ENCODE peak calls at places on chromosomes 11 and 22, in five cellular contexts. One of them, this sample, is unnamed.

GRCh38 chr22:35575116-35575748 is 34.6 kb downstream of the RASD2 start:
- DNase-seq in GM23338: no peak
- DNase-seq in thoracic aorta: no peak
- DNase-seq in PC-9: no peak
- DNase-seq in fibroblast of villous mesenchyme: no peak
- DNase-seq in this sample: no peak

GRCh38 chr11:12201016-12201985 is 90.9 kb downstream of the MICAL2 start:
- DNase-seq in thoracic aorta: peak
- DNase-seq in fibroblast of villous mesenchyme: peak
- DNase-seq in PC-9: no peak
- DNase-seq in GM23338: no peak
- DNase-seq in this sample: peak

GRCh38 chr11:90178751-90179150 is 44.1 kb downstream of the CHORDC1 start:
- DNase-seq in fibroblast of villous mesenchyme: no peak
- DNase-seq in thoracic aorta: no peak
- DNase-seq in GM23338: no peak
- DNase-seq in PC-9: peak
- DNase-seq in this sample: no peak

GRCh38 chr11:80320765-80321164 is 879.9 kb upstream of the TENM4 start:
- DNase-seq in fibroblast of villous mesenchyme: no peak
- DNase-seq in PC-9: no peak
- DNase-seq in GM23338: peak
- DNase-seq in thoracic aorta: no peak
- DNase-seq in this sample: no peak

GRCh38 chr11:41307371-41308080 is 151.9 kb downstream of the LRRC4C start:
- DNase-seq in PC-9: no peak
- DNase-seq in thoracic aorta: no peak
- DNase-seq in GM23338: peak
- DNase-seq in fibroblast of villous mesenchyme: no peak
- DNase-seq in this sample: no peak

GRCh38 chr22:44399196-44399837 is 86.6 kb upstream of the SHISAL1 start:
- DNase-seq in PC-9: no peak
- DNase-seq in fibroblast of villous mesenchyme: no peak
- DNase-seq in thoracic aorta: no peak
- DNase-seq in GM23338: no peak
- DNase-seq in this sample: no peak

GRCh38 chr22:30824711-30825110 is 130.0 kb downstream of the OSBP2 start:
- DNase-seq in GM23338: no peak
- DNase-seq in PC-9: no peak
- DNase-seq in fibroblast of villous mesenchyme: no peak
- DNase-seq in thoracic aorta: no peak
- DNase-seq in this sample: no peak

GRCh38 chr22:29023172-29023796 is 38.3 kb downstream of the C22orf31 start:
- DNase-seq in GM23338: no peak
- DNase-seq in PC-9: no peak
- DNase-seq in fibroblast of villous mesenchyme: no peak
- DNase-seq in thoracic aorta: no peak
- DNase-seq in this sample: no peak

GRCh38 chr22:29255064-29255621 is 12.6 kb downstream of the RHBDD3 start:
- DNase-seq in GM23338: no peak
- DNase-seq in thoracic aorta: no peak
- DNase-seq in PC-9: no peak
- DNase-seq in fibroblast of villous mesenchyme: no peak
- DNase-seq in this sample: no peak

GRCh38 chr22:33803371-33803770 is 116.9 kb downstream of the LARGE1 start:
- DNase-seq in PC-9: no peak
- DNase-seq in GM23338: no peak
- DNase-seq in thoracic aorta: no peak
- DNase-seq in fibroblast of villous mesenchyme: peak
- DNase-seq in this sample: peak

GRCh38 chr11:134584001-134584561 is 172.0 kb upstream of the B3GAT1 start:
- DNase-seq in thoracic aorta: no peak
- DNase-seq in PC-9: no peak
- DNase-seq in fibroblast of villous mesenchyme: no peak
- DNase-seq in GM23338: no peak
- DNase-seq in this sample: no peak

GRCh38 chr11:18005376-18006129 is 7.3 kb downstream of the SERGEF start:
- DNase-seq in PC-9: no peak
- DNase-seq in thoracic aorta: no peak
- DNase-seq in GM23338: no peak
- DNase-seq in fibroblast of villous mesenchyme: peak
- DNase-seq in this sample: no peak

GRCh38 chr11:1151366-1152315 is 6.1 kb upstream of the MUC5AC start:
- DNase-seq in PC-9: peak
- DNase-seq in thoracic aorta: no peak
- DNase-seq in fibroblast of villous mesenchyme: no peak
- DNase-seq in GM23338: no peak
- DNase-seq in this sample: no peak

GRCh38 chr11:124762077-124762623 is at the start of gene ESAM:
- DNase-seq in fibroblast of villous mesenchyme: no peak
- DNase-seq in thoracic aorta: no peak
- DNase-seq in PC-9: peak
- DNase-seq in GM23338: peak
- DNase-seq in this sample: no peak

GRCh38 chr11:45079943-45080719 is 66.3 kb upstream of the PRDM11 start:
- DNase-seq in fibroblast of villous mesenchyme: no peak
- DNase-seq in thoracic aorta: no peak
- DNase-seq in PC-9: no peak
- DNase-seq in GM23338: no peak
- DNase-seq in this sample: no peak

DNA sequence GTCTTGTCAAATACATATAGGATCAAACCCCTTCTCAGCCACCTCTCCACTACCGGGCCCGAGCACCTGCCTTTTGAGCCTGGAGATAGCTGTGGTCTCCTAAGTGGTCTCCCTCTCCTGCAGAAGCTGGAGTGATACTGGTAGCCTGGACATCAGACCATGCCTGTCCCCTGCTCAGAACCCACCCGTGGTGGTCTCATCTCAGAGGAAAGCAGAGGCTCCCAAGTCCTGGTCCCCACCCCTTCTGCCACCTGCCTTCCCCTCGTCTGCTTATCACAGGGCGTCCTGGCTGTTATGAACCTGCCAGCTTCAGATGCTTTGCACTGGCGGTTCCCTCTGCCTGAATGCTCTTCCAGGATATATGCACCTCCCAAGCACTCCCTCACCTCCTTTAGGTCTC is 50.5 kb upstream of the EIF3D start:
- DNase-seq in GM23338: no peak
- DNase-seq in PC-9: no peak
- DNase-seq in thoracic aorta: no peak
- DNase-seq in fibroblast of villous mesenchyme: no peak
- DNase-seq in this sample: no peak
- TF ChIP-seq CTCF in GM23338: no peak
- TF ChIP-seq CTCF in PC-9: no peak
- TF ChIP-seq CTCF in thoracic aorta: no peak
- TF ChIP-seq CTCF in fibroblast of villous mesenchyme: no peak
- TF ChIP-seq CTCF in this sample: no peak

GRCh38 chr11:33377100-33377851 is 120.1 kb downstream of the HIPK3 start:
- DNase-seq in thoracic aorta: no peak
- DNase-seq in PC-9: no peak
- DNase-seq in fibroblast of villous mesenchyme: no peak
- DNase-seq in GM23338: no peak
- DNase-seq in this sample: peak
- H3K4me3 ChIP-seq in thoracic aorta: peak
- H3K4me3 ChIP-seq in PC-9: peak
- H3K4me3 ChIP-seq in fibroblast of villous mesenchyme: peak
- H3K4me3 ChIP-seq in GM23338: peak
- H3K4me3 ChIP-seq in this sample: peak

GRCh38 chr11:75041263-75041662 is 52.5 kb downstream of the NEU3 start:
- DNase-seq in GM23338: no peak
- DNase-seq in fibroblast of villous mesenchyme: no peak
- DNase-seq in PC-9: no peak
- DNase-seq in thoracic aorta: no peak
- DNase-seq in this sample: no peak
- TF ChIP-seq CTCF in GM23338: no peak
- TF ChIP-seq CTCF in fibroblast of villous mesenchyme: no peak
- TF ChIP-seq CTCF in PC-9: no peak
- TF ChIP-seq CTCF in thoracic aorta: no peak
- TF ChIP-seq CTCF in this sample: no peak

GRCh38 chr22:37196539-37197450 is 8.7 kb upstream of the C1QTNF6 start:
- DNase-seq in fibroblast of villous mesenchyme: peak
- DNase-seq in thoracic aorta: no peak
- DNase-seq in GM23338: no peak
- DNase-seq in PC-9: peak
- DNase-seq in this sample: peak

GRCh38 chr22:37199103-37199838 is 11.2 kb upstream of the C1QTNF6 start:
- DNase-seq in thoracic aorta: peak
- DNase-seq in GM23338: peak
- DNase-seq in fibroblast of villous mesenchyme: peak
- DNase-seq in PC-9: peak
- DNase-seq in this sample: peak

GRCh38 chr22:37198290-37199102 is 10.4 kb upstream of the C1QTNF6 start:
- DNase-seq in GM23338: peak
- DNase-seq in PC-9: peak
- DNase-seq in fibroblast of villous mesenchyme: peak
- DNase-seq in thoracic aorta: no peak
- DNase-seq in this sample: peak

GRCh38 chr22:37195921-37196320 is 7.9 kb upstream of the C1QTNF6 start:
- DNase-seq in GM23338: no peak
- DNase-seq in thoracic aorta: no peak
- DNase-seq in PC-9: peak
- DNase-seq in fibroblast of villous mesenchyme: peak
- DNase-seq in this sample: peak

GRCh38 chr22:37197451-37198289 is 9.6 kb upstream of the C1QTNF6 start:
- DNase-seq in fibroblast of villous mesenchyme: peak
- DNase-seq in PC-9: peak
- DNase-seq in GM23338: no peak
- DNase-seq in thoracic aorta: no peak
- DNase-seq in this sample: peak
- H3K4me3 ChIP-seq in fibroblast of villous mesenchyme: no peak
- H3K4me3 ChIP-seq in PC-9: peak
- H3K4me3 ChIP-seq in GM23338: peak
- H3K4me3 ChIP-seq in thoracic aorta: peak
- H3K4me3 ChIP-seq in this sample: no peak

DNA sequence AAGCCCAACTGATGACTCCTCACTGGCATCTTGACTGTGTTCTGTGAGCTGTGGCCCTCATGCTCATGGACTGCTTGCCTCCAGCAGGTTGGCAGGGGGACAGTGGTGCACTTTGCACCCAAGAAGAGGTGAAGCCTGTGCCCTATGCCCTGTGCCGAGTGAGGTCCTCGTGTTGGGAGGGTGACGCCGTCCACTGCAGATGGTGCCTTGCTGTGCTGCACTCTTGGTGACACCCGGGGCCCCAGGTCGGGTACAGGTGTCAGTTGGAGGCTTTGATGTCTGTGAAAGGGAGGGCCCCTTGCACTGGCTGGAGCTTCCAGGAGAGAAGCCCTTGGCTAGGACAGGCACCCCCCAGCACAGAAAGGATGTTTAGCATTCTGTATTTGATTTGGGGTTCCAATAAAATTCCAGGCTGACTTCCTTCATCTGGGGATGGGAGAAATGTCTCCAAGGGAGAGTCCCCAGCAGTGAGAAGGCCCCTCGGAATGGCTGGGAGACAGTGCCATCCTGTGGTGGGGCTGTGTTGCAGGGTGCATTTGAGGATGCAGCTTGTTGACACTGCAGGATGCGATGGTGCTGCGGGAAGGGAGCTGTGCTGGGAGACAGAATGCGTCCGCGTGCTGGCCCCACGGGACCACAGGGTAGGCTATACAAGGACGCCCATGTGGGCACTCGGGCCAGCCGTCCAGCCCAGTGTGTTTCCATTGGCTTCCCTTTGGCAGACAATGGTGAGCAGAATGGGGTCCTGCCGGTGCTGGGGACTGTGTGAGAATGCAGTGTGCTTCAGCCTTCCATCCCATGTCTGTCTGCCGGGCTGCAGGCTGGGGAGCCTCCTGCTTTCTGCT is 2.5 kb upstream of the ZDHHC8 start:
- DNase-seq in GM23338: peak
- DNase-seq in thoracic aorta: no peak
- DNase-seq in fibroblast of villous mesenchyme: peak
- DNase-seq in PC-9: peak
- DNase-seq in this sample: peak
- TF ChIP-seq CTCF in GM23338: peak
- TF ChIP-seq CTCF in thoracic aorta: peak
- TF ChIP-seq CTCF in fibroblast of villous mesenchyme: peak
- TF ChIP-seq CTCF in PC-9: peak
- TF ChIP-seq CTCF in this sample: peak

GRCh38 chr22:37953437-37954179 is at the start of the genes C22orf23 and POLR2F:
- DNase-seq in fibroblast of villous mesenchyme: peak
- DNase-seq in thoracic aorta: peak
- DNase-seq in PC-9: peak
- DNase-seq in GM23338: peak
- DNase-seq in this sample: peak
- H3K4me3 ChIP-seq in fibroblast of villous mesenchyme: peak
- H3K4me3 ChIP-seq in thoracic aorta: peak
- H3K4me3 ChIP-seq in PC-9: peak
- H3K4me3 ChIP-seq in GM23338: peak
- H3K4me3 ChIP-seq in this sample: peak

DNA sequence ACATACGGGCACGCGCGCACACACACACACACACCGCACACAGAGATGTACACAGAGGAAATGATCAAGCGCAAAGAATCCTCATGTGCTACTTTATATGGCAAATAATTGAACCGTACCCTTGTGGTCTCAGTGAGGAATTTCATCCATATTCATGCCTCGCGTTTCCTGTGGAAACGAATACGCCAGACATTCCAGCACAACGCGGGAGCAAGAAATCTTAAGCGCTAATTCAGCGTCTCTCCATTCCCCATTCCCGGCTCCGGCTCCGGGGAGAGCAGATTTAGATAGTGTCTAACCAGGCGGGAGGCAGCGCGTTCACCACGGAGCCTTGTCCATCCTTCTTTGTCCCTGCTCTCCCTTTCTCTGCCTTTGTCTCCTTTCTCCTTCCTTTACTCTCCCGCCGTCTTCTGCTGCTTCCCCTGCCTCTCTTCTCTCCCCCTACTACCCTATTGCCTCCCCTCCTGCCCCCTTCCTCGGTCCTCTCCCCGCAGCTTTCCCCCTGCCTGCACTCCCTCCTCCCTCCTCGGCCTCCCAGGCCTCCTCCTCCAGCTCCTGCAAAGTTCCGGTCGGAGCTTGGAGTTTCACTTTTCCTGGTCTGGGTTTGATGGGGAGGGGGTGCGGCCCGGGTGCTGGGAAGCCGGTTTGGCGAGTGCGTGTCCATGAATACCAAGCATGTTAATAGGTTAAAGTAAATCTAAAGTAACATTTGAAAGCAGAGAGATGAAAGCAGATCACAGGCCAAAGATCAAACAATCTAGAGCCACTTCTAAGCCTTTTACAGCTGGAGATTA is 579.3 kb downstream of the BUD13 start:
- DNase-seq in GM23338: peak
- DNase-seq in PC-9: peak
- DNase-seq in thoracic aorta: no peak
- DNase-seq in fibroblast of villous mesenchyme: peak
- DNase-seq in this sample: peak
- TF ChIP-seq CTCF in GM23338: no peak
- TF ChIP-seq CTCF in PC-9: no peak
- TF ChIP-seq CTCF in thoracic aorta: no peak
- TF ChIP-seq CTCF in fibroblast of villous mesenchyme: no peak
- TF ChIP-seq CTCF in this sample: peak

This sample was measured in cardiac fibroblast.